ENCODE peak calls at places on chromosomes 4 and X, in ten cellular contexts. One of them, this sample, is unnamed.

GRCh38 chr4:42906906-42907774 is 14.6 kb downstream of the GRXCR1 start:
- DNase-seq in HepG2: no peak
- DNase-seq in breast epithelium: no peak
- DNase-seq in mammary epithelial cell: peak; percentile 13
- DNase-seq in brain microvascular endothelial cell: no peak
- DNase-seq in tibial artery: no peak
- DNase-seq in IMR-90: no peak
- DNase-seq in body of pancreas: peak; percentile 23
- DNase-seq in cardiac muscle cell: no peak
- DNase-seq in A549: no peak
- DNase-seq in this sample: no peak

GRCh38 chr4:1099684-1100335 is 13.6 kb downstream of the RNF212 start:
- DNase-seq in HepG2: no peak
- DNase-seq in breast epithelium: no peak
- DNase-seq in mammary epithelial cell: no peak
- DNase-seq in brain microvascular endothelial cell: no peak
- DNase-seq in tibial artery: no peak
- DNase-seq in IMR-90: no peak
- DNase-seq in body of pancreas: peak; percentile 60
- DNase-seq in cardiac muscle cell: no peak
- DNase-seq in A549: no peak
- DNase-seq in this sample: no peak

GRCh38 chr4:127145001-127145400 is 487.8 kb upstream of the INTU start:
- DNase-seq in HepG2: no peak
- DNase-seq in breast epithelium: no peak
- DNase-seq in mammary epithelial cell: no peak
- DNase-seq in brain microvascular endothelial cell: no peak
- DNase-seq in tibial artery: no peak
- DNase-seq in IMR-90: no peak
- DNase-seq in body of pancreas: no peak
- DNase-seq in cardiac muscle cell: no peak
- DNase-seq in A549: no peak
- DNase-seq in this sample: no peak

GRCh38 chr4:38464328-38464727 is 199.7 kb upstream of the KLF3 start:
- DNase-seq in HepG2: no peak
- DNase-seq in breast epithelium: no peak
- DNase-seq in mammary epithelial cell: no peak
- DNase-seq in brain microvascular endothelial cell: no peak
- DNase-seq in tibial artery: no peak
- DNase-seq in IMR-90: no peak
- DNase-seq in body of pancreas: no peak
- DNase-seq in cardiac muscle cell: no peak
- DNase-seq in A549: no peak
- DNase-seq in this sample: no peak

GRCh38 chr4:94504545-94504944 is 52.8 kb downstream of the PDLIM5 start:
- DNase-seq in HepG2: no peak
- DNase-seq in breast epithelium: no peak
- DNase-seq in mammary epithelial cell: no peak
- DNase-seq in brain microvascular endothelial cell: no peak
- DNase-seq in tibial artery: no peak
- DNase-seq in IMR-90: peak; percentile 41
- DNase-seq in body of pancreas: no peak
- DNase-seq in cardiac muscle cell: peak; percentile 33
- DNase-seq in A549: no peak
- DNase-seq in this sample: no peak

GRCh38 chr4:159455675-159456235 is 352.9 kb downstream of the RAPGEF2 start:
- DNase-seq in HepG2: peak; percentile 49
- DNase-seq in breast epithelium: no peak
- DNase-seq in mammary epithelial cell: peak; percentile 32
- DNase-seq in brain microvascular endothelial cell: peak; percentile 62
- DNase-seq in tibial artery: no peak
- DNase-seq in IMR-90: peak; percentile 55
- DNase-seq in body of pancreas: no peak
- DNase-seq in cardiac muscle cell: peak; percentile 61
- DNase-seq in A549: peak; percentile 49
- DNase-seq in this sample: peak; percentile 10

GRCh38 chr4:178784491-178784890 is 1342.3 kb upstream of the AGA start:
- DNase-seq in HepG2: no peak
- DNase-seq in breast epithelium: no peak
- DNase-seq in mammary epithelial cell: no peak
- DNase-seq in brain microvascular endothelial cell: no peak
- DNase-seq in tibial artery: no peak
- DNase-seq in IMR-90: no peak
- DNase-seq in body of pancreas: no peak
- DNase-seq in cardiac muscle cell: no peak
- DNase-seq in A549: no peak
- DNase-seq in this sample: no peak

GRCh38 chr4:150679767-150680088 is 97.8 kb downstream of the MAB21L2 start:
- DNase-seq in HepG2: no peak
- DNase-seq in breast epithelium: no peak
- DNase-seq in mammary epithelial cell: no peak
- DNase-seq in brain microvascular endothelial cell: no peak
- DNase-seq in tibial artery: no peak
- DNase-seq in IMR-90: peak; percentile 8
- DNase-seq in body of pancreas: no peak
- DNase-seq in cardiac muscle cell: no peak
- DNase-seq in A549: no peak
- DNase-seq in this sample: no peak

GRCh38 chr4:22338806-22339205 is 177.1 kb downstream of the ADGRA3 start:
- DNase-seq in HepG2: no peak
- DNase-seq in breast epithelium: no peak
- DNase-seq in mammary epithelial cell: no peak
- DNase-seq in brain microvascular endothelial cell: no peak
- DNase-seq in tibial artery: no peak
- DNase-seq in IMR-90: no peak
- DNase-seq in body of pancreas: no peak
- DNase-seq in cardiac muscle cell: peak; percentile 1
- DNase-seq in A549: no peak
- DNase-seq in this sample: peak; percentile 47

GRCh38 chr4:6851962-6852361 is 57.7 kb upstream of the TBC1D14 start:
- DNase-seq in HepG2: no peak
- DNase-seq in breast epithelium: no peak
- DNase-seq in mammary epithelial cell: no peak
- DNase-seq in brain microvascular endothelial cell: no peak
- DNase-seq in tibial artery: no peak
- DNase-seq in IMR-90: no peak
- DNase-seq in body of pancreas: no peak
- DNase-seq in cardiac muscle cell: no peak
- DNase-seq in A549: no peak
- DNase-seq in this sample: no peak

GRCh38 chr4:11424000-11424399 is 4.7 kb downstream of the HS3ST1 start:
- DNase-seq in HepG2: peak; percentile 39
- DNase-seq in breast epithelium: no peak
- DNase-seq in mammary epithelial cell: peak; percentile 47
- DNase-seq in brain microvascular endothelial cell: peak; percentile 36
- DNase-seq in tibial artery: no peak
- DNase-seq in IMR-90: peak; percentile 4
- DNase-seq in body of pancreas: no peak
- DNase-seq in cardiac muscle cell: peak; percentile 75
- DNase-seq in A549: peak; percentile 25
- DNase-seq in this sample: no peak

GRCh38 chrX:149937881-149938426 is 337 bp downstream of the EOLA2 start:
- DNase-seq in HepG2: no peak
- DNase-seq in breast epithelium: no peak
- DNase-seq in mammary epithelial cell: no peak
- DNase-seq in brain microvascular endothelial cell: no peak
- DNase-seq in tibial artery: peak; percentile 24
- DNase-seq in IMR-90: peak; percentile 0
- DNase-seq in body of pancreas: peak; percentile 28
- DNase-seq in cardiac muscle cell: no peak
- DNase-seq in A549: no peak
- DNase-seq in this sample: peak; percentile 1

GRCh38 chrX:72299891-72300630 is 5.7 kb downstream of the CITED1 start:
- DNase-seq in HepG2: no peak
- DNase-seq in breast epithelium: no peak
- DNase-seq in mammary epithelial cell: no peak
- DNase-seq in brain microvascular endothelial cell: no peak
- DNase-seq in tibial artery: no peak
- DNase-seq in IMR-90: no peak
- DNase-seq in body of pancreas: no peak
- DNase-seq in cardiac muscle cell: no peak
- DNase-seq in A549: no peak
- DNase-seq in this sample: no peak

DNA sequence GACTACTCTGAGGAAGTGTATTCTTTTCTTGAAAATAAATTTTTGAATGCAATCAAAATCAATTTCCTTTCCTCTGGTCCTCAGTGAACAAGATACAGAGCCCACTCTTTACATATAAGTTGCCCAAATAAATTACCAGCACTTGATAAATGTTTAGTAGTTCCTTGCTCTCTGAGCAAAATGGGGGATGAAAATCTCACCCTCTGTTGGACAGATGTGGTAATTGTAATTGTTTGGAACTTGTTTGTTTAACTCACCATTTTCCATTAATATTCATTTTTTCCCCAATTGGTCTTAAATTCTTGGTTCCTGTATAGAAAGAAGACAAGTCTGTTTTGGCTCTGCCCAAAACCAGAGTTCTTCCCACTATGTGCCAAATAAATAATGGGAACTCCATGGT is 146.3 kb downstream of the LDB2 start:
- DNase-seq in HepG2: no peak
- DNase-seq in breast epithelium: no peak
- DNase-seq in mammary epithelial cell: no peak
- DNase-seq in brain microvascular endothelial cell: no peak
- DNase-seq in tibial artery: no peak
- DNase-seq in IMR-90: peak; percentile 25
- DNase-seq in body of pancreas: no peak
- DNase-seq in cardiac muscle cell: peak; percentile 57
- DNase-seq in A549: no peak
- DNase-seq in this sample: no peak
- TF ChIP-seq CTCF in HepG2: no peak
- TF ChIP-seq CTCF in breast epithelium: no peak
- TF ChIP-seq CTCF in mammary epithelial cell: no peak
- TF ChIP-seq CTCF in brain microvascular endothelial cell: peak; percentile 33
- TF ChIP-seq CTCF in tibial artery: no peak
- TF ChIP-seq CTCF in IMR-90: peak; percentile 39
- TF ChIP-seq CTCF in body of pancreas: no peak
- TF ChIP-seq CTCF in cardiac muscle cell: peak; percentile 48
- TF ChIP-seq CTCF in A549: no peak
- TF ChIP-seq CTCF in this sample: peak; percentile 43

GRCh38 chr4:55948726-55949479 is at the start of gene CEP135:
- DNase-seq in HepG2: peak; percentile 84
- DNase-seq in breast epithelium: peak; percentile 91
- DNase-seq in mammary epithelial cell: peak; percentile 93
- DNase-seq in brain microvascular endothelial cell: peak; percentile 86
- DNase-seq in tibial artery: peak; percentile 91
- DNase-seq in IMR-90: peak; percentile 88
- DNase-seq in body of pancreas: peak; percentile 95
- DNase-seq in cardiac muscle cell: peak; percentile 97
- DNase-seq in A549: peak; percentile 58
- DNase-seq in this sample: peak; percentile 97

GRCh38 chr4:55949480-55949802 is 696 bp downstream of the CEP135 start:
- DNase-seq in HepG2: no peak
- DNase-seq in breast epithelium: no peak
- DNase-seq in mammary epithelial cell: no peak
- DNase-seq in brain microvascular endothelial cell: peak; percentile 4
- DNase-seq in tibial artery: no peak
- DNase-seq in IMR-90: no peak
- DNase-seq in body of pancreas: no peak
- DNase-seq in cardiac muscle cell: no peak
- DNase-seq in A549: no peak
- DNase-seq in this sample: no peak

GRCh38 chr4:55947912-55948725 is 626 bp upstream of the CEP135 start:
- DNase-seq in HepG2: peak; percentile 36
- DNase-seq in breast epithelium: no peak
- DNase-seq in mammary epithelial cell: peak; percentile 93
- DNase-seq in brain microvascular endothelial cell: peak; percentile 93
- DNase-seq in tibial artery: no peak
- DNase-seq in IMR-90: peak; percentile 98
- DNase-seq in body of pancreas: no peak
- DNase-seq in cardiac muscle cell: peak; percentile 94
- DNase-seq in A549: peak; percentile 18
- DNase-seq in this sample: no peak

GRCh38 chr4:55951191-55951922 is 2.6 kb downstream of the CEP135 start:
- DNase-seq in HepG2: no peak
- DNase-seq in breast epithelium: no peak
- DNase-seq in mammary epithelial cell: no peak
- DNase-seq in brain microvascular endothelial cell: no peak
- DNase-seq in tibial artery: no peak
- DNase-seq in IMR-90: no peak
- DNase-seq in body of pancreas: no peak
- DNase-seq in cardiac muscle cell: no peak
- DNase-seq in A549: no peak
- DNase-seq in this sample: no peak

GRCh38 chr4:55947254-55947882 is 1.4 kb upstream of the CEP135 start:
- DNase-seq in HepG2: no peak
- DNase-seq in breast epithelium: no peak
- DNase-seq in mammary epithelial cell: peak; percentile 24
- DNase-seq in brain microvascular endothelial cell: peak; percentile 6
- DNase-seq in tibial artery: no peak
- DNase-seq in IMR-90: peak; percentile 36
- DNase-seq in body of pancreas: no peak
- DNase-seq in cardiac muscle cell: peak; percentile 8
- DNase-seq in A549: no peak
- DNase-seq in this sample: no peak
- H3K27ac ChIP-seq in HepG2: no peak overlapping the region
- H3K27ac ChIP-seq in breast epithelium: peak overlapping the region; percentile 93
- H3K27ac ChIP-seq in mammary epithelial cell: peak overlapping the region; percentile 92
- H3K27ac ChIP-seq in brain microvascular endothelial cell: peak overlapping the region; percentile 82
- H3K27ac ChIP-seq in tibial artery: peak overlapping the region; percentile 81
- H3K27ac ChIP-seq in IMR-90: peak overlapping the region; percentile 99
- H3K27ac ChIP-seq in body of pancreas: no peak overlapping the region
- H3K27ac ChIP-seq in cardiac muscle cell: no peak overlapping the region
- H3K27ac ChIP-seq in A549: peak overlapping the region; percentile 99
- H3K27ac ChIP-seq in this sample: no peak overlapping the region

GRCh38 chrX:155745792-155746191 is 133.0 kb upstream of the TMLHE start:
- DNase-seq in HepG2: peak; percentile 0
- DNase-seq in breast epithelium: no peak
- DNase-seq in mammary epithelial cell: peak; percentile 35
- DNase-seq in brain microvascular endothelial cell: no peak
- DNase-seq in tibial artery: no peak
- DNase-seq in IMR-90: peak; percentile 2
- DNase-seq in body of pancreas: peak; percentile 25
- DNase-seq in cardiac muscle cell: peak; percentile 33
- DNase-seq in A549: no peak
- DNase-seq in this sample: peak; percentile 65

GRCh38 chrX:155747520-155747919 is 133.6 kb upstream of the VAMP7 start:
- DNase-seq in HepG2: no peak
- DNase-seq in breast epithelium: no peak
- DNase-seq in mammary epithelial cell: peak; percentile 2
- DNase-seq in brain microvascular endothelial cell: no peak
- DNase-seq in tibial artery: peak; percentile 22
- DNase-seq in IMR-90: no peak
- DNase-seq in body of pancreas: peak; percentile 35
- DNase-seq in cardiac muscle cell: peak; percentile 10
- DNase-seq in A549: no peak
- DNase-seq in this sample: peak; percentile 63

GRCh38 chrX:155744534-155744933 is 131.8 kb upstream of the TMLHE start:
- DNase-seq in HepG2: no peak
- DNase-seq in breast epithelium: no peak
- DNase-seq in mammary epithelial cell: no peak
- DNase-seq in brain microvascular endothelial cell: no peak
- DNase-seq in tibial artery: no peak
- DNase-seq in IMR-90: no peak
- DNase-seq in body of pancreas: no peak
- DNase-seq in cardiac muscle cell: no peak
- DNase-seq in A549: no peak
- DNase-seq in this sample: no peak
- H3K4me3 ChIP-seq in HepG2: no peak overlapping the region
- H3K4me3 ChIP-seq in breast epithelium: no peak overlapping the region
- H3K4me3 ChIP-seq in mammary epithelial cell: no peak overlapping the region
- H3K4me3 ChIP-seq in brain microvascular endothelial cell: no peak overlapping the region
- H3K4me3 ChIP-seq in tibial artery: peak overlapping the region; percentile 15
- H3K4me3 ChIP-seq in IMR-90: no peak overlapping the region
- H3K4me3 ChIP-seq in body of pancreas: no peak overlapping the region
- H3K4me3 ChIP-seq in cardiac muscle cell: no peak overlapping the region
- H3K4me3 ChIP-seq in A549: no peak overlapping the region
- H3K4me3 ChIP-seq in this sample: no peak overlapping the region

GRCh38 chr4:186132577-186133277 is 28.2 kb downstream of the FAM149A start:
- DNase-seq in HepG2: no peak
- DNase-seq in breast epithelium: no peak
- DNase-seq in mammary epithelial cell: peak; percentile 20
- DNase-seq in brain microvascular endothelial cell: peak; percentile 77
- DNase-seq in tibial artery: no peak
- DNase-seq in IMR-90: peak; percentile 22
- DNase-seq in body of pancreas: no peak
- DNase-seq in cardiac muscle cell: peak; percentile 60
- DNase-seq in A549: peak; percentile 14
- DNase-seq in this sample: no peak
- TF ChIP-seq CTCF in HepG2: peak; percentile 47
- TF ChIP-seq CTCF in breast epithelium: no peak
- TF ChIP-seq CTCF in mammary epithelial cell: no peak
- TF ChIP-seq CTCF in brain microvascular endothelial cell: peak; percentile 48
- TF ChIP-seq CTCF in tibial artery: no peak
- TF ChIP-seq CTCF in IMR-90: peak; percentile 7
- TF ChIP-seq CTCF in body of pancreas: no peak
- TF ChIP-seq CTCF in cardiac muscle cell: peak; percentile 46
- TF ChIP-seq CTCF in A549: peak; percentile 16
- TF ChIP-seq CTCF in this sample: no peak